ENCODE peak calls at places on chromosomes 12 and 14, in nine cellular contexts. P, T, F, I, V, G, H, Z and C are unnamed samples.

GRCh38 chr12:23756416-23756815 is 193.1 kb downstream of the SOX5 start:
- DNase-seq in P (no peak), T (no peak), F (no peak), I (peak), V (no peak), G (no peak), H (no peak), Z (no peak), C (no peak)

GRCh38 chr12:30019386-30020140 is 235.8 kb upstream of the TMTC1 start:
- DNase-seq in P (no peak), T (no peak), F (no peak), I (no peak), V (no peak), G (no peak), H (no peak), Z (no peak), C (no peak)

GRCh38 chr12:6332459-6332858 is 9.4 kb downstream of the TNFRSF1A start:
- DNase-seq in P (no peak), T (no peak), F (no peak), I (no peak), V (no peak), G (no peak), H (peak), Z (no peak), C (no peak)

GRCh38 chr14:52852810-52853521 is 61.6 kb upstream of the GNPNAT1 start:
- DNase-seq in P (no peak), T (no peak), F (no peak), I (no peak), V (no peak), G (no peak), H (no peak), Z (no peak), C (no peak)

GRCh38 chr12:75850751-75851462 is 180.7 kb downstream of the PHLDA1 start:
- DNase-seq in P (no peak), T (no peak), F (peak), I (no peak), V (no peak), G (no peak), H (peak), Z (no peak), C (no peak)

GRCh38 chr12:131943876-131944275 is 5.9 kb upstream of the EP400 start:
- DNase-seq in P (no peak), T (peak), F (no peak), I (no peak), V (no peak), G (no peak), H (no peak), Z (no peak), C (no peak)

GRCh38 chr14:64387232-64387737 is 868 bp upstream of the MTHFD1 start:
- DNase-seq in P (no peak), T (no peak), F (peak), I (peak), V (no peak), G (peak), H (peak), Z (peak), C (no peak)

GRCh38 chr12:106246891-106247730 is 709 bp downstream of the CKAP4 start:
- DNase-seq in P (peak), T (peak), F (peak), I (peak), V (peak), G (peak), H (peak), Z (peak), C (peak)

GRCh38 chr14:61566537-61567225 is 128.6 kb upstream of the HIF1A start:
- DNase-seq in P (no peak), T (no peak), F (peak), I (no peak), V (no peak), G (no peak), H (peak), Z (no peak), C (no peak)

GRCh38 chr12:6281081-6281809 is 29.2 kb upstream of the PLEKHG6 start:
- DNase-seq in P (no peak), T (no peak), F (no peak), I (no peak), V (no peak), G (no peak), H (no peak), Z (no peak), C (peak)

GRCh38 chr12:123075591-123076171 is 75.2 kb downstream of the PITPNM2 start:
- DNase-seq in P (no peak), T (no peak), F (no peak), I (peak), V (no peak), G (no peak), H (peak), Z (peak), C (no peak)

GRCh38 chr12:121795029-121795977 is 1.8 kb upstream of the RHOF start:
- DNase-seq in P (peak), T (peak), F (peak), I (peak), V (peak), G (peak), H (peak), Z (peak), C (peak)

GRCh38 chr14:50957296-50957695 is 13.0 kb upstream of the PYGL start:
- DNase-seq in P (no peak), T (no peak), F (peak), I (no peak), V (no peak), G (no peak), H (no peak), Z (no peak), C (no peak)

GRCh38 chr14:75427126-75427481 is 718 bp upstream of the JDP2 start:
- DNase-seq in P (no peak), T (no peak), F (no peak), I (peak), V (peak), G (no peak), H (no peak), Z (no peak), C (no peak)

GRCh38 chr14:100780646-100781355 is 45.1 kb upstream of the MEG3 start:
- DNase-seq in P (no peak), T (peak), F (no peak), I (no peak), V (no peak), G (no peak), H (no peak), Z (no peak), C (no peak)

GRCh38 chr12:93857917-93858513 is 180.8 kb downstream of the CRADD start:
- DNase-seq in P (no peak), T (no peak), F (no peak), I (peak), V (no peak), G (no peak), H (no peak), Z (peak), C (no peak)

GRCh38 chr14:26415618-26416123 is 182.2 kb downstream of the NOVA1 start:
- DNase-seq in P (no peak), T (no peak), F (no peak), I (no peak), V (no peak), G (peak), H (no peak), Z (peak), C (no peak)

GRCh38 chr12:48017496-48017895 is 13.2 kb upstream of the COL2A1 start:
- DNase-seq in P (no peak), T (no peak), F (no peak), I (peak), V (no peak), G (no peak), H (no peak), Z (no peak), C (no peak)

GRCh38 chr12:117370588-117370987 is 9.2 kb upstream of the NOS1 start:
- DNase-seq in P (no peak), T (no peak), F (no peak), I (no peak), V (no peak), G (no peak), H (no peak), Z (no peak), C (no peak)

GRCh38 chr12:128804762-128805161 is 19.0 kb downstream of the SLC15A4 start:
- DNase-seq in P (no peak), T (no peak), F (no peak), I (no peak), V (no peak), G (peak), H (no peak), Z (no peak), C (no peak)

GRCh38 chr14:24422694-24423531 is 6.6 kb downstream of the CBLN3 start:
- DNase-seq in P (no peak), T (no peak), F (no peak), I (no peak), V (no peak), G (no peak), H (no peak), Z (no peak), C (no peak)

GRCh38 chr12:122969657-122970056 is 3.4 kb upstream of the ABCB9 start:
- DNase-seq in P (no peak), T (no peak), F (no peak), I (no peak), V (no peak), G (no peak), H (no peak), Z (no peak), C (no peak)

GRCh38 chr14:72755766-72756165 is 138.1 kb downstream of the DPF3 start:
- DNase-seq in P (no peak), T (no peak), F (peak), I (no peak), V (no peak), G (no peak), H (no peak), Z (no peak), C (no peak)

GRCh38 chr12:70994217-70994788 is 73.8 kb upstream of the PTPRR start:
- DNase-seq in P (no peak), T (no peak), F (peak), I (no peak), V (no peak), G (no peak), H (peak), Z (peak), C (no peak)

GRCh38 chr12:93167841-93168492 is 209.8 kb upstream of the NUDT4 start:
- DNase-seq in P (no peak), T (no peak), F (no peak), I (peak), V (no peak), G (no peak), H (no peak), Z (no peak), C (no peak)

GRCh38 chr14:68941820-68942219 is 37.3 kb downstream of the ACTN1 start:
- DNase-seq in P (peak), T (peak), F (peak), I (peak), V (peak), G (peak), H (peak), Z (no peak), C (no peak)

DNA sequence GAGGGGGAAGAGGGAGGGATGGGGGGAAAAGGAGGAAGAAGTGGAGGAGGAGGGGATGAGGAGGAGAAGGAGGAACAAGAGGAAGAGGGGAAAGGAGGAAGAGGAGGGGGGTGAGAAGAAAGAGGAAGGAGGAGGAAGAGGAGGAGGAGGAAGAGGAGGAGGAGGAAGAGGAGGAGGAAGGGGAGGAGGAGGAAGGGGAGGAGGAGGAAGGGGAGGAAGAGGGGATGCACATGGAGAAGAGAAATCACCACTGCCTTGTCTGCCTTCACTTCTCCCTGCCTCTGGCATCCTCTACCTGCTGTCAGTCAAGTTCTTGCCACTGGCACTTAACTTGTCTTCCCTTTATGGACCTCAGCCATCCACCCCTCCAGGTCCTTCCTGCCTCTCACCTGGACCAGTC is 59.9 kb downstream of the TTC9 start:
- DNase-seq in P (no peak), T (no peak), F (no peak), I (no peak), V (no peak), G (no peak), H (no peak), Z (no peak), C (no peak)
- H3K4me3 ChIP-seq in P (no peak), T (no peak), F (no peak), I (no peak), V (no peak), G (no peak), H (no peak), Z (no peak), C (no peak)

DNA sequence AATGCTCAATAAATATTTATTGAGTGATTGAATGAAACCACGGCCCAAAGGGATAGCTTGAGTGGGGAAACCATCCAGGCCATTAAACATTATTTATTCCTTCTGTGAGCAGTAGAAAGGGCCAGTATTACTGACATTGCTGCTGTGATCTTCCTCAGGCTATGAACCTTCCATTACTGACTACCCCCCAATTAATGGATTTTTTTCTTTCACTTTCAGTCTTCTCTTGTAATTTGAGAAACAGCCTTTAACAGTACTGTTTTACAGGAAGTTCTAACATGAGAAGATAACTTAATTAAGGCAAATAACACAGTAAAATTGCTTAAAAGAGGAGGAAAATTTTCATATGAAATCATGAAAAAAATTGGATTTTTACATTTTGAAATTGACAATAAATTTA is 629.5 kb downstream of the TRHDE start:
- DNase-seq in P (no peak), T (no peak), F (no peak), I (no peak), V (no peak), G (no peak), H (no peak), Z (no peak), C (no peak)
- H3K4me3 ChIP-seq in P (no peak), T (no peak), F (no peak), I (no peak), V (no peak), G (no peak), H (no peak), Z (no peak), C (no peak)

GRCh38 chr14:102554835-102555819 is 37.3 kb upstream of the RCOR1 start:
- DNase-seq in P (peak), T (no peak), F (peak), I (peak), V (peak), G (peak), H (peak), Z (peak), C (peak)
- H3K4me3 ChIP-seq in P (peak), T (peak), F (peak), I (peak), V (peak), G (peak), H (peak), Z (peak), C (peak)

DNA sequence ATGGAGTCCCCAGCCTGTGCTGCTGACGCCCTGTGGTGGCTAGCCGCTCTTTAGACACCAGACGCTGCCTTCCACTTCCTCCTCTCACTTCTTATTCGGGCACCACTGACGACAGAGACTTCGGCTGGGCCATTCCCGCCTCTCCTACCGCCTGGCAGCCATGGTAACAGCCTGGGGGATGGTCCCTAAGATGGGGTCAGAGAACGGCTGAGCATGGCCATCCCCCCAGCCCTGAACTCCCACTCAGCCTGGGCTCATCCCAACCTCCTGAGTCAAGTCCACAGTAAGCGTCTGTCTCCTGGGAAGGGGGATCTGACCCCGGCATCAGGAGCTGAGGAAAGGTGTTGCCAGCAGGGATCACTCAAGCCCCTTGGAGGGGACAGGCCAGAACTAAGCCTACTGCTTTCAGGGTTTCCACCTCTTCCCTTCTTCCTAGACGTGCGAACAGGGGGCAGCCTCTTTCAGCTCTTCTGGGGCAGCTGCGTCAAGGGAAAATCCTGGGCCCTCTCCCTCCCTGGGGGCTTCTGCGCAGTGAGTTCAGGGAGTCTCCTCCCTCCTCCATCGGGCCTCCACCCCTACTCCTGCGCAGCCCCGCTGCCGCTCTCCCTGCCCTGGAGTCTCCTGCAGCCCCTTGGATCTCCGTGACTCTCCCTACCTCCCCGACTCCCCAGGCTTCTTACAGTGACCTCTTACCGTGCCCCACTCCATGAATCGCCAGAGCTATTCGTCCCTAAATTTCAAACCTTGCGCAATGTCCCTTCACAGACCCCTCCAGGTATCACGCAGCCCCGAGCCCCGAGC is 643 bp upstream of the TAMALIN start:
- DNase-seq in P (peak), T (no peak), F (no peak), I (peak), V (no peak), G (peak), H (no peak), Z (peak), C (peak)
- H3K4me3 ChIP-seq in P (peak), T (peak), F (peak), I (peak), V (peak), G (peak), H (no peak), Z (peak), C (peak)

GRCh38 chr12:98745578-98746391 is 100.7 kb downstream of the APAF1 start:
- DNase-seq in P (peak), T (no peak), F (peak), I (peak), V (no peak), G (no peak), H (peak), Z (no peak), C (peak)
- H3K4me3 ChIP-seq in P (peak), T (peak), F (peak), I (peak), V (peak), G (peak), H (peak), Z (peak), C (peak)

GRCh38 chr14:71499018-71499417 is 433.2 kb upstream of the RGS6 start:
- DNase-seq in P (no peak), T (no peak), F (no peak), I (no peak), V (no peak), G (no peak), H (no peak), Z (no peak), C (no peak)

GRCh38 chr14:71497645-71498086 is 434.6 kb upstream of the RGS6 start:
- DNase-seq in P (no peak), T (no peak), F (peak), I (no peak), V (no peak), G (no peak), H (peak), Z (no peak), C (peak)

GRCh38 chr14:71492346-71492745 is 439.9 kb upstream of the RGS6 start:
- DNase-seq in P (no peak), T (no peak), F (no peak), I (no peak), V (no peak), G (no peak), H (no peak), Z (no peak), C (no peak)

GRCh38 chr14:71498151-71498734 is 434.0 kb upstream of the RGS6 start:
- DNase-seq in P (no peak), T (no peak), F (peak), I (no peak), V (no peak), G (no peak), H (no peak), Z (no peak), C (no peak)
- H3K4me3 ChIP-seq in P (no peak), T (no peak), F (no peak), I (no peak), V (no peak), G (no peak), H (no peak), Z (no peak), C (no peak)

GRCh38 chr12:25924535-25925001 is 33.9 kb upstream of the RASSF8 start:
- DNase-seq in P (no peak), T (no peak), F (no peak), I (peak), V (no peak), G (no peak), H (peak), Z (no peak), C (no peak)

GRCh38 chr12:25926536-25926935 is 31.9 kb upstream of the RASSF8 start:
- DNase-seq in P (no peak), T (no peak), F (no peak), I (no peak), V (no peak), G (no peak), H (no peak), Z (no peak), C (no peak)

GRCh38 chr12:25929096-25929637 is 29.3 kb upstream of the RASSF8 start:
- DNase-seq in P (no peak), T (no peak), F (no peak), I (no peak), V (no peak), G (no peak), H (no peak), Z (no peak), C (no peak)

DNA sequence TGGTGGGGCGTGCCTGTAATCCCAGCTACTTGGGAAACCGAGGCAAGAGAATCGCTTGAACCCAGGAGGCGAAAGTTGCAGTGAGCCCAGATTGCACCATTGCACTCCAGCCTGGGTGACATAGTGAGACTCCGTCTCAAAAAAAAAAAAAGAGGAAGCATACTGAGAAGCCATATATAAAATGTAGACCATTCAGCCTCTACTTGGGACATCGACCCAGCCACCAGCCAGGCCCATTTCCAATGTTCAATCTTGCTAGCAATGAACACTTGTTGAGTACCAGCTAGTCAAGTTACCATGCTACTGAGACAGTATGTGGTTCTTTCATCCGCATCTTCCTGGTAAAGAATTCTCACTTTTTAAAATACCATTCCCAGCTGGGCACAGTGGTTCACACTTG is 33.4 kb upstream of the RASSF8 start:
- DNase-seq in P (no peak), T (no peak), F (no peak), I (no peak), V (no peak), G (no peak), H (no peak), Z (no peak), C (no peak)
- H3K4me3 ChIP-seq in P (no peak), T (no peak), F (no peak), I (no peak), V (no peak), G (no peak), H (no peak), Z (no peak), C (no peak)

DNA sequence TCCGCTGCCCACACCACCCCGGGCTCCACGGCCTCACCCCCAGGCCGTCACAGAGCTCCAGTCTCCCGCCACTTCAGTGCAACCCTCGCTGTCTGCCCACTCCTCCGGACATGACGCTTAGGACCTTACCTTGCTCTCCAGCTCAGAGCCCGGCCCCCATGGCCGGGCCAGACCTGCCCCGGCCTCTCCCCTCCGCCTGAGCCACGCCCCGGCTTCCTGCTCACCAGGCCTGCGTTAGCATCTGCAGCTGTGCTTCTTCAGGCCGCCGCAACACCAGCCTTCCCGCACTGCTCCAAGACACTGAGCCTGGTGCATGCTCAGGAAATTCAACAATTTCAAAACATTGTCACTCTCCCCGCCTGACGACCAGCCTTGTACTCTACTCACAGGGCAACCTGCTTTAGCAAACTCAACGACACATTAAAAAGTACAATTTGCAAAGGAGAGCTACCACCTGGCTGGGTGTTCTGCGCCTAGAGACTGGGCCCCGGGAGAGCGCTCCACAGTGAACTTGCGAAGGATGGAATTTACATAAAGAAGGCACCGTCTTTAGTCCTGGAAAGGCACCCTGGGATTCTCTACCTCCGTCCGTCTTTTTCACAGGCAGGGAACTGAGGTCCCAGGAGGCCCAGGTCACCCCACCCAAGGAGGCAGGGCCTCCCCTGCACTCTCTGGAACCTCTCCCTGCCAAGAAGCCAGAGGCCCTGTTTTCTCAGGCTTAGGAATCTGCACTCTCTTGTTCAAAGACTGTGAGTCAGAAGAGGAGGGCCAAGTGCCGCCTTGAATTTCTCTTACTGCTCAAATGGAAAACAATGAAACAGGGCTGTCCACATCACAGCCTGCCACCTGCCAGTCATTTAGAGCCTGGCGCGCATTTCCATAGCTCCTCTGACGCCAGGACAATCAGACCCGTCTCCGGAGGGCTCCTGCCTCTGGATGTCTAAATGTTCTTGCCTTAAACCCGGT is 51.3 kb downstream of the STX2 start:
- DNase-seq in P (no peak), T (no peak), F (no peak), I (peak), V (no peak), G (no peak), H (peak), Z (no peak), C (no peak)
- H3K4me3 ChIP-seq in P (no peak), T (no peak), F (no peak), I (peak), V (no peak), G (no peak), H (no peak), Z (no peak), C (no peak)